ENCODE peak calls at places on chromosomes 11 and 22, in seven cellular contexts. One of them, this sample, is unnamed.

GRCh38 chr22:35057155-35057554 is 8.8 kb upstream of the ISX start:
- DNase-seq in upper lobe of right lung: no peak
- DNase-seq in astrocyte: no peak
- DNase-seq in fibroblast of pulmonary artery: no peak
- DNase-seq in endodermal cell: no peak
- DNase-seq in cardiac muscle cell: no peak
- DNase-seq in AG09319: no peak
- DNase-seq in this sample: no peak

GRCh38 chr11:121996574-121996973 is 119.4 kb downstream of the BLID start:
- DNase-seq in astrocyte: no peak
- DNase-seq in cardiac muscle cell: no peak
- DNase-seq in AG09319: no peak
- DNase-seq in fibroblast of pulmonary artery: no peak
- DNase-seq in endodermal cell: no peak
- DNase-seq in upper lobe of right lung: no peak
- DNase-seq in this sample: no peak

GRCh38 chr11:107545101-107545514 is 20.4 kb downstream of the ALKBH8 start:
- DNase-seq in cardiac muscle cell: peak
- DNase-seq in AG09319: no peak
- DNase-seq in upper lobe of right lung: no peak
- DNase-seq in astrocyte: peak
- DNase-seq in endodermal cell: no peak
- DNase-seq in fibroblast of pulmonary artery: peak
- DNase-seq in this sample: peak

GRCh38 chr11:69335461-69336386 is 41.8 kb downstream of the MYEOV start:
- DNase-seq in cardiac muscle cell: no peak
- DNase-seq in fibroblast of pulmonary artery: no peak
- DNase-seq in endodermal cell: peak
- DNase-seq in upper lobe of right lung: peak
- DNase-seq in AG09319: no peak
- DNase-seq in astrocyte: no peak
- DNase-seq in this sample: no peak

GRCh38 chr22:17087176-17088131 is 2.7 kb downstream of the IL17RA start:
- DNase-seq in endodermal cell: peak
- DNase-seq in upper lobe of right lung: peak
- DNase-seq in AG09319: peak
- DNase-seq in astrocyte: peak
- DNase-seq in fibroblast of pulmonary artery: peak
- DNase-seq in cardiac muscle cell: peak
- DNase-seq in this sample: peak

GRCh38 chr11:58927393-58928081 is 11.8 kb upstream of the GLYATL1 start:
- DNase-seq in astrocyte: peak
- DNase-seq in cardiac muscle cell: peak
- DNase-seq in upper lobe of right lung: no peak
- DNase-seq in endodermal cell: peak
- DNase-seq in fibroblast of pulmonary artery: peak
- DNase-seq in AG09319: no peak
- DNase-seq in this sample: no peak

GRCh38 chr11:72125956-72126355 is 9.6 kb upstream of the FOLR3 start:
- DNase-seq in endodermal cell: no peak
- DNase-seq in AG09319: no peak
- DNase-seq in upper lobe of right lung: no peak
- DNase-seq in fibroblast of pulmonary artery: no peak
- DNase-seq in astrocyte: no peak
- DNase-seq in cardiac muscle cell: no peak
- DNase-seq in this sample: no peak

GRCh38 chr11:32188785-32189184 is 97.9 kb downstream of the RCN1 start:
- DNase-seq in AG09319: no peak
- DNase-seq in astrocyte: no peak
- DNase-seq in endodermal cell: no peak
- DNase-seq in upper lobe of right lung: no peak
- DNase-seq in fibroblast of pulmonary artery: no peak
- DNase-seq in cardiac muscle cell: no peak
- DNase-seq in this sample: no peak

GRCh38 chr22:36925388-36926290 is 12.2 kb downstream of the CSF2RB start:
- DNase-seq in upper lobe of right lung: no peak
- DNase-seq in endodermal cell: peak
- DNase-seq in AG09319: no peak
- DNase-seq in fibroblast of pulmonary artery: peak
- DNase-seq in astrocyte: peak
- DNase-seq in cardiac muscle cell: peak
- DNase-seq in this sample: peak

GRCh38 chr11:117735350-117735977 is 61.6 kb downstream of the DSCAML1 start:
- DNase-seq in endodermal cell: no peak
- DNase-seq in upper lobe of right lung: peak
- DNase-seq in astrocyte: no peak
- DNase-seq in cardiac muscle cell: no peak
- DNase-seq in fibroblast of pulmonary artery: no peak
- DNase-seq in AG09319: no peak
- DNase-seq in this sample: no peak

GRCh38 chr22:35480627-35481565 is 59.7 kb upstream of the RASD2 start:
- DNase-seq in cardiac muscle cell: no peak
- DNase-seq in upper lobe of right lung: no peak
- DNase-seq in AG09319: no peak
- DNase-seq in fibroblast of pulmonary artery: no peak
- DNase-seq in astrocyte: no peak
- DNase-seq in endodermal cell: no peak
- DNase-seq in this sample: no peak

GRCh38 chr11:17822021-17822781 is 87.6 kb downstream of the KCNC1 start:
- DNase-seq in cardiac muscle cell: peak
- DNase-seq in fibroblast of pulmonary artery: peak
- DNase-seq in AG09319: peak
- DNase-seq in endodermal cell: peak
- DNase-seq in upper lobe of right lung: no peak
- DNase-seq in astrocyte: peak
- DNase-seq in this sample: peak

GRCh38 chr11:118263694-118264567 is at the start of gene MPZL2:
- DNase-seq in AG09319: no peak
- DNase-seq in fibroblast of pulmonary artery: no peak
- DNase-seq in astrocyte: no peak
- DNase-seq in endodermal cell: peak
- DNase-seq in cardiac muscle cell: no peak
- DNase-seq in upper lobe of right lung: peak
- DNase-seq in this sample: no peak

GRCh38 chr11:69567951-69568808 is 72.8 kb upstream of the CCND1 start:
- DNase-seq in fibroblast of pulmonary artery: peak
- DNase-seq in endodermal cell: no peak
- DNase-seq in cardiac muscle cell: no peak
- DNase-seq in astrocyte: peak
- DNase-seq in upper lobe of right lung: no peak
- DNase-seq in AG09319: no peak
- DNase-seq in this sample: no peak

GRCh38 chr11:6637871-6638270 is 17.7 kb downstream of the DCHS1 start:
- DNase-seq in endodermal cell: no peak
- DNase-seq in astrocyte: peak
- DNase-seq in AG09319: peak
- DNase-seq in cardiac muscle cell: peak
- DNase-seq in fibroblast of pulmonary artery: peak
- DNase-seq in upper lobe of right lung: no peak
- DNase-seq in this sample: peak

GRCh38 chr11:28858076-28858475 is 749.9 kb downstream of the METTL15 start:
- DNase-seq in endodermal cell: no peak
- DNase-seq in upper lobe of right lung: no peak
- DNase-seq in fibroblast of pulmonary artery: no peak
- DNase-seq in cardiac muscle cell: no peak
- DNase-seq in AG09319: no peak
- DNase-seq in astrocyte: no peak
- DNase-seq in this sample: no peak

GRCh38 chr11:123211134-123211879 is 16.3 kb upstream of the CLMP start:
- DNase-seq in upper lobe of right lung: no peak
- DNase-seq in endodermal cell: peak
- DNase-seq in cardiac muscle cell: no peak
- DNase-seq in AG09319: no peak
- DNase-seq in astrocyte: no peak
- DNase-seq in fibroblast of pulmonary artery: no peak
- DNase-seq in this sample: no peak

GRCh38 chr22:26894766-26895485 is 237.5 kb downstream of the MIAT start:
- DNase-seq in fibroblast of pulmonary artery: peak
- DNase-seq in cardiac muscle cell: peak
- DNase-seq in endodermal cell: no peak
- DNase-seq in upper lobe of right lung: no peak
- DNase-seq in AG09319: peak
- DNase-seq in astrocyte: peak
- DNase-seq in this sample: peak

DNA sequence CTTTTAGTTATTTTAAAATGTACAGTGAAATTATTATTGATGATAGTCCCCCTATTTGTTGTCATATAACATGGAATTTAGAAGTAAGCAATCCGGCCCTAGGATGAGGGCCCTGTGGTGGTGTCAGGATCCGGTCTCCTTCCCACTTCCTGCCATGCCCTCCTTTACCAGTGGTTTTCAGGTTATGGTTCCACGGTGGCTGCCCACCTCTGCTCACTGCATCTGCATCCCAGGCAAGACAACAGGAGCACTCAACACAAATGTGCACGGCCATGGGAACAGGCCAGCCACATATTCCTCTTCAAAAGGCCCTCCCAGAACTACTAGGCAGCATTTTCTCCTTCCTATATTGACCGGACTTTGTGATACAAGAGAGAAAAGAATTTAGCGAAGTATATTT is 1007.2 kb downstream of the TBC1D22A start:
- DNase-seq in fibroblast of pulmonary artery: no peak
- DNase-seq in cardiac muscle cell: no peak
- DNase-seq in astrocyte: no peak
- DNase-seq in upper lobe of right lung: no peak
- DNase-seq in AG09319: no peak
- DNase-seq in endodermal cell: no peak
- DNase-seq in this sample: no peak
- TF ChIP-seq CTCF in fibroblast of pulmonary artery: no peak
- TF ChIP-seq CTCF in cardiac muscle cell: no peak
- TF ChIP-seq CTCF in astrocyte: no peak
- TF ChIP-seq CTCF in upper lobe of right lung: no peak
- TF ChIP-seq CTCF in AG09319: no peak
- TF ChIP-seq CTCF in endodermal cell: no peak
- TF ChIP-seq CTCF in this sample: no peak

GRCh38 chr11:887589-887988 is 23.0 kb downstream of the CHID1 start:
- DNase-seq in AG09319: no peak
- DNase-seq in fibroblast of pulmonary artery: no peak
- DNase-seq in endodermal cell: no peak
- DNase-seq in astrocyte: no peak
- DNase-seq in upper lobe of right lung: no peak
- DNase-seq in cardiac muscle cell: no peak
- DNase-seq in this sample: no peak

GRCh38 chr11:890794-891600 is 19.6 kb downstream of the CHID1 start:
- DNase-seq in fibroblast of pulmonary artery: no peak
- DNase-seq in cardiac muscle cell: no peak
- DNase-seq in upper lobe of right lung: no peak
- DNase-seq in endodermal cell: no peak
- DNase-seq in astrocyte: no peak
- DNase-seq in AG09319: no peak
- DNase-seq in this sample: no peak

GRCh38 chr11:888290-889212 is 22.1 kb downstream of the CHID1 start:
- DNase-seq in upper lobe of right lung: no peak
- DNase-seq in astrocyte: no peak
- DNase-seq in AG09319: no peak
- DNase-seq in fibroblast of pulmonary artery: no peak
- DNase-seq in cardiac muscle cell: no peak
- DNase-seq in endodermal cell: no peak
- DNase-seq in this sample: no peak

GRCh38 chr11:889686-890475 is 20.7 kb downstream of the CHID1 start:
- DNase-seq in cardiac muscle cell: no peak
- DNase-seq in AG09319: no peak
- DNase-seq in upper lobe of right lung: no peak
- DNase-seq in astrocyte: no peak
- DNase-seq in fibroblast of pulmonary artery: no peak
- DNase-seq in endodermal cell: peak
- DNase-seq in this sample: no peak

GRCh38 chr11:889261-889660 is 21.3 kb downstream of the CHID1 start:
- DNase-seq in fibroblast of pulmonary artery: no peak
- DNase-seq in astrocyte: no peak
- DNase-seq in AG09319: no peak
- DNase-seq in endodermal cell: no peak
- DNase-seq in cardiac muscle cell: no peak
- DNase-seq in upper lobe of right lung: no peak
- DNase-seq in this sample: no peak
- TF ChIP-seq CTCF in fibroblast of pulmonary artery: no peak
- TF ChIP-seq CTCF in astrocyte: no peak
- TF ChIP-seq CTCF in AG09319: no peak
- TF ChIP-seq CTCF in endodermal cell: no peak
- TF ChIP-seq CTCF in cardiac muscle cell: no peak
- TF ChIP-seq CTCF in upper lobe of right lung: no peak
- TF ChIP-seq CTCF in this sample: no peak

GRCh38 chr22:45402466-45402865 is 10.9 kb downstream of the SMC1B start:
- DNase-seq in astrocyte: no peak
- DNase-seq in upper lobe of right lung: no peak
- DNase-seq in fibroblast of pulmonary artery: no peak
- DNase-seq in endodermal cell: no peak
- DNase-seq in AG09319: no peak
- DNase-seq in cardiac muscle cell: no peak
- DNase-seq in this sample: no peak

GRCh38 chr22:45400046-45400445 is 13.4 kb downstream of the SMC1B start:
- DNase-seq in upper lobe of right lung: no peak
- DNase-seq in fibroblast of pulmonary artery: no peak
- DNase-seq in astrocyte: no peak
- DNase-seq in cardiac muscle cell: no peak
- DNase-seq in AG09319: no peak
- DNase-seq in endodermal cell: no peak
- DNase-seq in this sample: no peak

GRCh38 chr22:45398214-45398613 is 15.2 kb downstream of the SMC1B start:
- DNase-seq in cardiac muscle cell: no peak
- DNase-seq in endodermal cell: no peak
- DNase-seq in upper lobe of right lung: no peak
- DNase-seq in AG09319: no peak
- DNase-seq in fibroblast of pulmonary artery: no peak
- DNase-seq in astrocyte: no peak
- DNase-seq in this sample: no peak

GRCh38 chr22:45397806-45398205 is 15.6 kb downstream of the SMC1B start:
- DNase-seq in endodermal cell: peak
- DNase-seq in fibroblast of pulmonary artery: no peak
- DNase-seq in AG09319: no peak
- DNase-seq in astrocyte: no peak
- DNase-seq in cardiac muscle cell: no peak
- DNase-seq in upper lobe of right lung: no peak
- DNase-seq in this sample: no peak
- TF ChIP-seq CTCF in endodermal cell: peak
- TF ChIP-seq CTCF in fibroblast of pulmonary artery: no peak
- TF ChIP-seq CTCF in AG09319: no peak
- TF ChIP-seq CTCF in astrocyte: no peak
- TF ChIP-seq CTCF in cardiac muscle cell: peak
- TF ChIP-seq CTCF in upper lobe of right lung: no peak
- TF ChIP-seq CTCF in this sample: peak

GRCh38 chr11:134257101-134257500 is 3.7 kb downstream of the ACAD8 start:
- DNase-seq in astrocyte: no peak
- DNase-seq in cardiac muscle cell: no peak
- DNase-seq in upper lobe of right lung: no peak
- DNase-seq in fibroblast of pulmonary artery: no peak
- DNase-seq in endodermal cell: no peak
- DNase-seq in AG09319: no peak
- DNase-seq in this sample: no peak

GRCh38 chr11:134250675-134251074 is 2.5 kb downstream of the THYN1 start:
- DNase-seq in fibroblast of pulmonary artery: no peak
- DNase-seq in endodermal cell: no peak
- DNase-seq in cardiac muscle cell: no peak
- DNase-seq in AG09319: no peak
- DNase-seq in upper lobe of right lung: no peak
- DNase-seq in astrocyte: no peak
- DNase-seq in this sample: no peak

GRCh38 chr11:134254433-134254832 is 1.1 kb downstream of the ACAD8 start:
- DNase-seq in fibroblast of pulmonary artery: no peak
- DNase-seq in astrocyte: no peak
- DNase-seq in AG09319: no peak
- DNase-seq in cardiac muscle cell: no peak
- DNase-seq in endodermal cell: no peak
- DNase-seq in upper lobe of right lung: no peak
- DNase-seq in this sample: no peak

GRCh38 chr11:134252539-134253188 is 488 bp downstream of the THYN1 start:
- DNase-seq in AG09319: no peak
- DNase-seq in endodermal cell: peak
- DNase-seq in cardiac muscle cell: peak
- DNase-seq in fibroblast of pulmonary artery: peak
- DNase-seq in upper lobe of right lung: no peak
- DNase-seq in astrocyte: no peak
- DNase-seq in this sample: peak

GRCh38 chr11:134253189-134253993 is at the start of the genes ACAD8 and THYN1:
- DNase-seq in astrocyte: peak
- DNase-seq in fibroblast of pulmonary artery: peak
- DNase-seq in endodermal cell: peak
- DNase-seq in cardiac muscle cell: peak
- DNase-seq in upper lobe of right lung: peak
- DNase-seq in AG09319: peak
- DNase-seq in this sample: peak
- TF ChIP-seq CTCF in astrocyte: no peak
- TF ChIP-seq CTCF in fibroblast of pulmonary artery: no peak
- TF ChIP-seq CTCF in endodermal cell: no peak
- TF ChIP-seq CTCF in cardiac muscle cell: no peak
- TF ChIP-seq CTCF in upper lobe of right lung: peak
- TF ChIP-seq CTCF in AG09319: peak
- TF ChIP-seq CTCF in this sample: peak